ENCODE peak calls at places on chromosomes 4 and X, in ten cellular contexts. X is lower leg skin, S is lower lobe of right lung, E is nephron progenitor cell, V is cardiac muscle cell, I is endothelial cell, A is A549, K is adrenal gland, Q is natural killer cell, N is lung. M is an unnamed sample.

GRCh38 chrX:57266871-57267270 is 19.6 kb upstream of the FAAH2 start:
- DNase-seq in N (no peak), A (no peak), X (no peak), V (no peak), S (no peak), E (no peak), K (no peak), Q (no peak), I (no peak), M (no peak)

GRCh38 chrX:34875204-34875603 is 67.4 kb upstream of the FAM47B start:
- DNase-seq in I (no peak), N (no peak), V (no peak), E (no peak), X (no peak), A (no peak), K (no peak), S (no peak), Q (no peak), M (no peak)

GRCh38 chrX:39472161-39472560 is 625.6 kb downstream of the BCOR start:
- DNase-seq in K (no peak), X (no peak), N (no peak), E (no peak), A (no peak), Q (no peak), V (no peak), I (no peak), S (no peak), M (no peak)

GRCh38 chr4:72397314-72397713 is 171.7 kb downstream of the ADAMTS3 start:
- DNase-seq in S (peak), K (peak), X (no peak), I (no peak), N (no peak), E (no peak), Q (no peak), A (no peak), V (no peak), M (no peak)

GRCh38 chr4:113540859-113541258 is 220.7 kb downstream of the CAMK2D start:
- DNase-seq in I (no peak), N (no peak), V (peak), A (no peak), E (no peak), S (no peak), Q (no peak), K (no peak), X (no peak), M (no peak)

GRCh38 chrX:67563469-67564448 is 19.9 kb downstream of the AR start:
- DNase-seq in S (no peak), K (no peak), N (no peak), Q (no peak), V (no peak), X (no peak), A (no peak), I (no peak), E (no peak), M (no peak)

GRCh38 chrX:18964880-18965279 is 19.0 kb downstream of the PHKA2 start:
- DNase-seq in Q (no peak), S (no peak), K (no peak), X (no peak), N (no peak), I (no peak), E (no peak), A (no peak), V (no peak), M (no peak)

GRCh38 chrX:101442095-101442494 is 34.1 kb downstream of the HNRNPH2 start:
- DNase-seq in E (no peak), Q (no peak), I (no peak), K (peak), A (no peak), S (no peak), N (no peak), X (no peak), V (no peak), M (no peak)

GRCh38 chrX:78104447-78105176 is 564 bp downstream of the PGK1 start:
- DNase-seq in Q (peak), V (peak), K (peak), S (peak), I (peak), N (peak), A (peak), X (peak), E (peak), M (no peak)

GRCh38 chrX:85611926-85612325 is 232.5 kb upstream of the POF1B start:
- DNase-seq in N (no peak), E (no peak), A (peak), S (no peak), K (no peak), X (no peak), Q (no peak), V (no peak), I (no peak), M (no peak)

GRCh38 chr4:41718907-41719306 is 29.6 kb downstream of the PHOX2B start:
- DNase-seq in A (no peak), V (no peak), Q (no peak), E (no peak), I (no peak), N (no peak), X (no peak), K (no peak), S (no peak), M (no peak)

GRCh38 chr4:53616219-53616618 is 24.9 kb upstream of the LNX1 start:
- DNase-seq in K (no peak), A (no peak), S (no peak), V (no peak), X (no peak), E (no peak), Q (no peak), I (no peak), N (no peak), M (no peak)

GRCh38 chr4:65461781-65462180 is 208.5 kb downstream of the EPHA5 start:
- DNase-seq in N (no peak), I (no peak), E (no peak), S (no peak), X (no peak), K (no peak), Q (no peak), V (no peak), A (no peak), M (no peak)

GRCh38 chrX:105882581-105883275 is 60.4 kb downstream of the NRK start:
- DNase-seq in A (no peak), K (peak), N (no peak), I (no peak), V (peak), Q (no peak), S (no peak), E (no peak), X (no peak), M (no peak)

GRCh38 chrX:74251006-74251930 is 52.7 kb upstream of the ZCCHC13 start:
- DNase-seq in V (no peak), K (no peak), S (no peak), E (no peak), X (no peak), A (peak), Q (no peak), I (no peak), N (no peak), M (no peak)

GRCh38 chr4:7138223-7139166 is 53.8 kb upstream of the SORCS2 start:
- DNase-seq in V (no peak), N (no peak), S (no peak), K (no peak), Q (no peak), A (no peak), X (no peak), E (no peak), I (no peak), M (no peak)

GRCh38 chrX:114508836-114509235 is 75.0 kb upstream of the HTR2C start:
- DNase-seq in V (no peak), N (no peak), E (no peak), S (no peak), Q (no peak), I (no peak), K (no peak), X (no peak), A (no peak), M (no peak)

GRCh38 chr4:69708211-69708610 is 52.2 kb downstream of the SULT1B1 start:
- DNase-seq in E (no peak), S (no peak), K (no peak), I (no peak), N (no peak), A (no peak), V (no peak), Q (no peak), X (no peak), M (no peak)

GRCh38 chr4:188864741-188865140 is 725.5 kb downstream of the TRIML1 start:
- DNase-seq in E (no peak), N (no peak), S (no peak), Q (no peak), I (no peak), V (no peak), K (no peak), X (no peak), A (no peak), M (no peak)

GRCh38 chr4:85102606-85103005 is 136.1 kb upstream of the WDFY3 start:
- DNase-seq in Q (no peak), A (no peak), V (no peak), N (no peak), K (no peak), I (no peak), X (no peak), E (no peak), S (no peak), M (no peak)

GRCh38 chrX:39866229-39866628 is 231.5 kb downstream of the BCOR start:
- DNase-seq in K (no peak), Q (no peak), V (no peak), X (no peak), A (no peak), S (no peak), E (no peak), N (no peak), I (no peak), M (no peak)

GRCh38 chr4:168815373-168816345 is 194.4 kb downstream of the CBR4 start:
- DNase-seq in Q (no peak), I (no peak), A (no peak), E (no peak), S (no peak), K (no peak), V (peak), X (no peak), N (no peak), M (no peak)

GRCh38 chr4:168795346-168795745 is 214.7 kb downstream of the CBR4 start:
- DNase-seq in N (no peak), S (no peak), A (no peak), X (no peak), Q (no peak), I (no peak), V (no peak), E (no peak), K (no peak), M (no peak)

GRCh38 chrX:104921606-104922205 is 298.8 kb downstream of the TEX13A start:
- DNase-seq in I (no peak), N (no peak), Q (no peak), V (no peak), A (no peak), X (no peak), E (peak), K (no peak), S (peak), M (no peak)

GRCh38 chrX:133440797-133441163 is 25.5 kb upstream of the GPC4 start:
- DNase-seq in V (no peak), Q (no peak), X (no peak), S (no peak), N (no peak), K (no peak), I (no peak), A (no peak), E (no peak), M (no peak)

GRCh38 chr4:6282247-6282646 is 12.6 kb downstream of the WFS1 start:
- DNase-seq in N (peak), V (no peak), I (no peak), S (no peak), E (no peak), Q (no peak), K (no peak), X (no peak), A (no peak), M (no peak)

GRCh38 chr4:187302456-187302855 is 578.8 kb upstream of the FAT1 start:
- DNase-seq in X (no peak), S (no peak), Q (no peak), V (no peak), E (no peak), A (no peak), K (no peak), I (no peak), N (no peak), M (no peak)

GRCh38 chrX:151902813-151903591 is 9.7 kb upstream of the MAGEA4 start:
- DNase-seq in V (no peak), Q (no peak), S (no peak), K (peak), X (peak), I (peak), N (no peak), A (peak), E (no peak), M (no peak)

GRCh38 chr4:833156-833555 is 7.2 kb upstream of the CPLX1 start:
- DNase-seq in A (no peak), N (no peak), I (no peak), E (no peak), K (peak), V (no peak), S (peak), Q (no peak), X (no peak), M (no peak)

GRCh38 chr4:120973207-120973606 is 50.7 kb upstream of the PRDM5 start:
- DNase-seq in K (no peak), N (no peak), S (no peak), I (no peak), X (no peak), V (no peak), E (no peak), A (no peak), Q (no peak), M (no peak)

GRCh38 chr4:41213563-41214157 is 682 bp downstream of the APBB2 start:
- DNase-seq in S (no peak), K (peak), Q (no peak), E (peak), A (peak), X (no peak), V (no peak), I (peak), N (no peak), M (no peak)

GRCh38 chr4:6470502-6471302 is 1.7 kb downstream of the PPP2R2C start:
- DNase-seq in A (peak), V (peak), I (peak), E (peak), K (no peak), S (no peak), N (no peak), X (peak), Q (no peak), M (no peak)

GRCh38 chr4:87589531-87589930 is 18.8 kb upstream of the DSPP start:
- DNase-seq in Q (no peak), N (no peak), A (no peak), X (no peak), I (no peak), K (peak), E (no peak), V (no peak), S (no peak), M (no peak)

GRCh38 chrX:48648299-48648698 is 35.3 kb upstream of the WAS start:
- DNase-seq in E (peak), Q (peak), K (peak), V (peak), X (peak), S (no peak), I (peak), N (peak), A (no peak), M (no peak)

GRCh38 chr4:148216866-148217814 is 225.1 kb downstream of the NR3C2 start:
- DNase-seq in S (no peak), A (no peak), X (no peak), E (no peak), N (no peak), I (no peak), Q (no peak), V (no peak), K (no peak), M (no peak)

GRCh38 chrX:52271212-52271611 is 86.5 kb downstream of the MAGED4 start:
- DNase-seq in N (no peak), K (no peak), S (no peak), V (peak), A (no peak), Q (no peak), X (no peak), I (peak), E (peak), M (no peak)
- TF ChIP-seq CTCF in N (no peak), K (no peak), S (peak), V (peak), A (no peak), Q (no peak), X (no peak), I (no peak), E (peak), M (no peak)

GRCh38 chrX:33339219-33339618 is 127.9 kb upstream of the DMD start:
- DNase-seq in Q (no peak), E (no peak), I (no peak), S (no peak), N (no peak), V (peak), A (no peak), X (no peak), K (no peak), M (no peak)

GRCh38 chrX:33330798-33331197 is 119.4 kb upstream of the DMD start:
- DNase-seq in A (no peak), V (no peak), S (no peak), N (no peak), E (no peak), K (no peak), X (no peak), Q (no peak), I (no peak), M (no peak)

DNA sequence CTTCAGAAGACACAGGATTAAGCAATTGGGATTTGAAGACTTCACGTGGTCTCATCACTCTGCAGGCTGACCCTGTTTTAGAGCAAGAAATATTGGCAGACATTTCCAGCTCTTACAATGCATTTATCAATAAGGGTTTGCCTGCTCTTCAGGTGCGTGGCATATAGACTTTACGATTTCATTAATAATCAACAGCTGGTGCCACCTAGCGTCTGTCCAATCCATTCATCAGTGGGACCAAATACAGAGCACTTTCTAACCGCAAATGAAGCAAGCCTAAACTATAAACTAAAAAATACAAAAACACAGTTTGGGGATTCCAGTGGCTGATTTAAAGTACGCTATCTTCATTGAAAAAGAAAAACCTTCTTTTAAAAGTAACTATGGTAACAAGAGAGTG is 125.4 kb upstream of the DMD start:
- DNase-seq in N (no peak), I (no peak), E (peak), V (peak), K (peak), S (no peak), X (no peak), A (no peak), Q (no peak), M (no peak)
- TF ChIP-seq CTCF in N (no peak), I (no peak), E (peak), V (peak), K (peak), S (peak), X (no peak), A (no peak), Q (no peak), M (peak)

GRCh38 chrX:108735087-108735679 is 1.2 kb downstream of the IRS4 start:
- DNase-seq in N (no peak), E (peak), V (peak), K (no peak), Q (no peak), S (no peak), I (no peak), A (peak), X (no peak), M (no peak)
- TF ChIP-seq CTCF in N (no peak), E (peak), V (no peak), K (no peak), Q (no peak), S (no peak), I (no peak), A (peak), X (no peak), M (no peak)

GRCh38 chr4:2241003-2241402 is 918 bp downstream of the HAUS3 start:
- DNase-seq in X (no peak), I (no peak), V (no peak), A (no peak), Q (no peak), E (no peak), K (no peak), S (no peak), N (no peak), M (no peak)

GRCh38 chr4:2244947-2245786 is 3.2 kb upstream of the HAUS3 start:
- DNase-seq in N (no peak), S (no peak), Q (no peak), X (no peak), I (no peak), K (no peak), A (no peak), E (no peak), V (no peak), M (no peak)

GRCh38 chr4:2245787-2246275 is 3.9 kb upstream of the HAUS3 start:
- DNase-seq in I (no peak), K (no peak), A (no peak), V (no peak), E (no peak), N (no peak), S (no peak), Q (no peak), X (no peak), M (no peak)

GRCh38 chr4:2243682-2244380 is 1.9 kb upstream of the HAUS3 start:
- DNase-seq in S (peak), E (peak), A (peak), N (peak), I (no peak), X (no peak), K (peak), Q (no peak), V (peak), M (no peak)

DNA sequence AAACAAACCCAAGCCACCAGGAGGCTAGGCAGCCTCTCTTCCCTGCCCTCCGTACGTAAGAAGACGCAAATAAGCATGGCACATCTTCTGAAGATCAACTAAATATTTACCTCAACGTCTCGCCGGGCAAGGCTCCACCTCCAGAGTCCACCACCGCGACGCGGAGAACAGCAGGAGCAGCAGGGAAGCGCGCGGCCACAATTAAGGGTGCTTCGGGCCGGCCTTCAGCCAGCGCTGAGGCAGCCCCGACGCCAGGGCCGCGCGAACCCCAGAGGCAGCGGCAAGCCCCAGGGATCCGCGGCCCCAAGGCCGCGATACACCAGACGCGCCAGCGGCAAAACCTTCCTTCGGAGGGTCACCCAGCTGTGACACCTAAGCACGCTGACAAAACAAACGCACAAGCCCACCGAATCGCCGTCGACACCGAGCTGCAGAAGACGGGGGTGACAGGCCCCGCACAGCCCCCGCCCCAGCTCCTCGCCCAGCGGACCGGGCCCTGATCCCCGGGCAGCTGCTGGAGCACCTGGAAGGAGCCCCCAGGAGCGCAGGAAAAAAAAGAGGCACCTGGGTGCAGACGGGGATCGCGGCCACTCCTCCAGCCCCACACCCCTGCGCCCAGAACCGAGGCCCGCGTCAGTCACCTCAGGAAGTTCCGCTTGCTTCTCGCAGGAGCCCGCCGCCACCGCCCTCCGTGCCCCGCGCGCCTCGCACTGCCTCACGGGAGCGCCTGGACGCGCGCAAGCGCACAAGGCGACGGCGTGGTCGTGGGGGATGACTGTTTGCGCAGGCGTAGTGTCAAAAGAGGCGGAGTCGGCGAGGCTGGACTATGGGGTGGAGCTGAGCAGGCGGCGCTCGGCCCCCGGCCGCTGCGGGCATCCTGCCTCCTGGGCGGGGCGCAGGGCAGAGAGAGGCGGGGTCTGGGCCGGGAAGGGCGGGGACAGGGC is at the start of the genes HAUS3 and POLN:
- DNase-seq in I (peak), S (peak), A (peak), K (peak), N (peak), E (peak), Q (peak), X (peak), V (peak), M (peak)
- TF ChIP-seq CTCF in I (no peak), S (no peak), A (no peak), K (no peak), N (no peak), E (no peak), Q (no peak), X (no peak), V (no peak), M (no peak)

GRCh38 chr4:157514711-157515110 is 294.2 kb downstream of the GRIA2 start:
- DNase-seq in I (peak), N (no peak), K (no peak), Q (no peak), V (peak), E (peak), A (no peak), X (no peak), S (no peak), M (no peak)
- TF ChIP-seq CTCF in I (peak), N (no peak), K (no peak), Q (no peak), V (peak), E (peak), A (no peak), X (no peak), S (no peak), M (no peak)

GRCh38 chrX:80184854-80185253 is 170.3 kb downstream of the TBX22 start:
- DNase-seq in V (no peak), Q (no peak), A (no peak), S (no peak), E (no peak), N (no peak), I (no peak), K (no peak), X (no peak), M (no peak)

DNA sequence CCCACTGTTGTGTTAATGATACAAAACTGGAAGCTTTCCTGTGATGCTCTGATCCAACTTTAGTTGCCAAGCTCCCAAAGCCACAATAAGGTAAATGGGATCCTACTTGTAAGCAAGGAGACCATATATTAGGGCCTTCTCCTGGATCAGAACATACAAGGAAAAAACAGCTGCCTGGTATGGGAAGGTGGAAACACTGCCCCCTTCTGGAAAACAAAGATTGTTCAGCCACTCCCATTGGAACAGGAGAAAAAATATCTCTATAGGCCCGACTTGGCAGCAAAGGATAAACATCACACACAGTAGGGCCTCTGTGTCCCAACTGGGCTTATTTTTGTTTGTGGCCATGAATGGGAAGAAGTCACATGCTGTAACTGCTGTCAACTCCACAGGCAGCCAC is 166.5 kb downstream of the TBX22 start:
- DNase-seq in Q (no peak), X (no peak), S (no peak), A (no peak), V (peak), I (peak), K (no peak), E (no peak), N (no peak), M (no peak)
- TF ChIP-seq CTCF in Q (no peak), X (no peak), S (no peak), A (no peak), V (no peak), I (peak), K (no peak), E (peak), N (no peak), M (no peak)

M was measured in thoracic aorta.